ENCODE peak calls at places on chromosomes 12 and 14, in seven cellular contexts. M is HepG2, V is WTC11, H is HCT116, E is K562, F is H1, B is GM12878. U is an unnamed sample.

GRCh38 chr14:102187044-102187443 is 47.3 kb downstream of the WDR20 start:
- DNase-seq in E (peak), H (peak), M (no peak), B (no peak), F (no peak), V (no peak), U (no peak)

GRCh38 chr12:32595251-32595650 is 83.8 kb upstream of the DNM1L start:
- DNase-seq in V (no peak), H (no peak), M (no peak), E (no peak), B (no peak), F (no peak), U (no peak)

GRCh38 chr14:53845813-53846693 is 110.6 kb downstream of the BMP4 start:
- DNase-seq in M (peak), B (no peak), V (no peak), E (no peak), F (no peak), H (peak), U (no peak)

GRCh38 chr12:123748661-123749060 is 13.4 kb upstream of the DNAH10 start:
- DNase-seq in F (no peak), H (no peak), E (no peak), M (no peak), V (no peak), B (no peak), U (no peak)

GRCh38 chr12:57603758-57604453 is 718 bp upstream of the DTX3 start:
- DNase-seq in H (no peak), B (no peak), M (no peak), E (no peak), F (peak), V (no peak), U (no peak)

GRCh38 chr12:107027304-107028053 is 40.5 kb upstream of the MTERF2 start:
- DNase-seq in M (peak), E (no peak), F (no peak), V (no peak), B (no peak), H (peak), U (peak)

GRCh38 chr14:64324461-64325255 is 30.5 kb upstream of the ESR2 start:
- DNase-seq in H (no peak), B (no peak), F (no peak), M (no peak), E (no peak), V (no peak), U (no peak)

GRCh38 chr12:65335021-65335714 is 56.7 kb downstream of the MSRB3 start:
- DNase-seq in F (no peak), M (peak), B (no peak), V (no peak), E (no peak), H (peak), U (no peak)

GRCh38 chr12:117986705-117987469 is 18.1 kb upstream of the KSR2 start:
- DNase-seq in B (no peak), V (no peak), F (no peak), M (no peak), E (no peak), H (peak), U (no peak)

GRCh38 chr12:122028601-122029560 is 7.2 kb downstream of the BCL7A start:
- DNase-seq in V (no peak), M (no peak), F (no peak), E (no peak), H (no peak), B (peak), U (no peak)

GRCh38 chr14:68819260-68819691 is 26.4 kb upstream of the ZFP36L1 start:
- DNase-seq in F (peak), H (peak), V (peak), M (no peak), E (peak), B (no peak), U (no peak)

GRCh38 chr12:25236190-25236589 is 14.5 kb downstream of the KRAS start:
- DNase-seq in E (no peak), V (no peak), B (no peak), H (no peak), M (no peak), F (no peak), U (no peak)

GRCh38 chr14:55446127-55446736 is 5.8 kb upstream of the TBPL2 start:
- DNase-seq in E (peak), V (peak), H (peak), F (peak), M (peak), B (no peak), U (peak)

GRCh38 chr12:3594966-3595365 is 104.0 kb downstream of the PRMT8 start:
- DNase-seq in E (no peak), V (no peak), M (no peak), F (no peak), B (no peak), H (no peak), U (no peak)

GRCh38 chr12:108477055-108477880 is 37.8 kb upstream of the FICD start:
- DNase-seq in B (no peak), H (no peak), F (no peak), E (peak), M (no peak), V (no peak), U (no peak)

GRCh38 chr12:72493390-72493789 is 221.2 kb downstream of the TRHDE start:
- DNase-seq in H (no peak), M (no peak), E (no peak), V (no peak), F (no peak), B (no peak), U (no peak)

GRCh38 chr14:68939893-68940613 is 39.0 kb downstream of the ACTN1 start:
- DNase-seq in V (peak), E (no peak), F (no peak), M (peak), B (no peak), H (no peak), U (peak)

GRCh38 chr12:120698677-120699076 is 11.6 kb upstream of the UNC119B start:
- DNase-seq in H (no peak), M (no peak), F (no peak), V (no peak), E (no peak), B (no peak), U (no peak)

GRCh38 chr14:99982449-99983250 is 82.6 kb upstream of the EVL start:
- DNase-seq in B (peak), E (peak), V (peak), F (no peak), H (peak), M (peak), U (peak)

GRCh38 chr12:32893008-32893407 is 3.6 kb downstream of the PKP2 start:
- DNase-seq in H (no peak), F (no peak), V (no peak), E (no peak), M (peak), B (no peak), U (no peak)

GRCh38 chr14:54550514-54550913 is 16.4 kb upstream of the SAMD4A start:
- DNase-seq in M (no peak), V (no peak), E (no peak), F (no peak), B (no peak), H (no peak), U (no peak)

GRCh38 chr12:96070670-96071279 is 35.4 kb upstream of the LTA4H start:
- DNase-seq in E (peak), B (peak), H (no peak), M (peak), F (peak), V (peak), U (no peak)

GRCh38 chr14:77973246-77973645 is 173.3 kb downstream of the ADCK1 start:
- DNase-seq in H (no peak), V (no peak), B (no peak), M (no peak), E (no peak), F (no peak), U (no peak)

GRCh38 chr14:20782280-20782890 is 1.3 kb downstream of the RNASE6 start:
- DNase-seq in E (no peak), M (no peak), B (no peak), V (no peak), H (no peak), F (no peak), U (no peak)

GRCh38 chr14:64387232-64387737 is 868 bp upstream of the MTHFD1 start:
- DNase-seq in F (no peak), V (no peak), M (peak), H (no peak), E (peak), B (no peak), U (peak)

GRCh38 chr14:23365353-23366162 is 586 bp upstream of the EFS start:
- DNase-seq in B (no peak), F (peak), E (no peak), H (no peak), V (peak), M (no peak), U (no peak)

GRCh38 chr12:68340404-68341270 is 8.5 kb upstream of the MDM1 start:
- DNase-seq in H (no peak), F (no peak), E (no peak), B (no peak), M (no peak), V (no peak), U (no peak)

GRCh38 chr12:95337176-95337575 is 119.6 kb downstream of the VEZT start:
- DNase-seq in B (no peak), F (no peak), V (no peak), E (no peak), M (no peak), H (no peak), U (no peak)

GRCh38 chr14:51597511-51597920 is 54.2 kb upstream of the FRMD6 start:
- DNase-seq in V (no peak), M (no peak), B (no peak), H (no peak), E (no peak), F (no peak), U (no peak)

GRCh38 chr12:20527396-20528154 is 159.2 kb downstream of the PDE3A start:
- DNase-seq in V (no peak), H (no peak), M (no peak), F (no peak), B (no peak), E (no peak), U (no peak)

GRCh38 chr12:53223391-53224267 is 8.4 kb downstream of the RARG start:
- DNase-seq in F (no peak), M (no peak), H (no peak), B (no peak), E (peak), V (no peak), U (no peak)

GRCh38 chr14:92960706-92961566 is 38.0 kb downstream of the CHGA start:
- DNase-seq in B (no peak), E (no peak), V (no peak), F (no peak), H (peak), M (no peak), U (no peak)

GRCh38 chr14:105925615-105926414 is 399.4 kb downstream of the TMEM121 start:
- DNase-seq in H (no peak), B (no peak), E (no peak), M (no peak), F (no peak), V (no peak), U (no peak)

GRCh38 chr14:105050551-105050897 is 14.7 kb downstream of the GPR132 start:
- DNase-seq in V (no peak), M (peak), B (no peak), H (peak), E (peak), F (no peak), U (no peak)

GRCh38 chr14:88551936-88552565 is 2.8 kb downstream of the PTPN21 start:
- DNase-seq in B (no peak), H (no peak), M (no peak), V (peak), E (no peak), F (peak), U (peak)

GRCh38 chr12:49953146-49953545 is 2.6 kb downstream of the AQP2 start:
- DNase-seq in F (no peak), V (no peak), M (no peak), E (no peak), B (no peak), H (no peak), U (no peak)

GRCh38 chr14:90715993-90716392 is 100.2 kb downstream of the TTC7B start:
- DNase-seq in M (no peak), B (no peak), F (peak), H (no peak), V (no peak), E (no peak), U (no peak)

GRCh38 chr14:90714811-90715210 is 101.4 kb downstream of the TTC7B start:
- DNase-seq in F (no peak), H (no peak), M (no peak), B (no peak), V (no peak), E (no peak), U (no peak)

GRCh38 chr14:90717916-90718315 is 98.3 kb downstream of the TTC7B start:
- DNase-seq in F (peak), V (no peak), E (no peak), B (no peak), M (no peak), H (no peak), U (no peak)

GRCh38 chr14:90720336-90720735 is 95.9 kb downstream of the TTC7B start:
- DNase-seq in B (no peak), H (no peak), M (no peak), E (peak), V (no peak), F (peak), U (no peak)

GRCh38 chr14:90715495-90715894 is 100.7 kb downstream of the TTC7B start:
- DNase-seq in H (no peak), E (no peak), F (peak), V (no peak), M (no peak), B (no peak), U (no peak)
- TF ChIP-seq SP1 in H (no peak), E (no peak), F (no peak), V (no peak), M (no peak), B (no peak), U (no peak)

DNA sequence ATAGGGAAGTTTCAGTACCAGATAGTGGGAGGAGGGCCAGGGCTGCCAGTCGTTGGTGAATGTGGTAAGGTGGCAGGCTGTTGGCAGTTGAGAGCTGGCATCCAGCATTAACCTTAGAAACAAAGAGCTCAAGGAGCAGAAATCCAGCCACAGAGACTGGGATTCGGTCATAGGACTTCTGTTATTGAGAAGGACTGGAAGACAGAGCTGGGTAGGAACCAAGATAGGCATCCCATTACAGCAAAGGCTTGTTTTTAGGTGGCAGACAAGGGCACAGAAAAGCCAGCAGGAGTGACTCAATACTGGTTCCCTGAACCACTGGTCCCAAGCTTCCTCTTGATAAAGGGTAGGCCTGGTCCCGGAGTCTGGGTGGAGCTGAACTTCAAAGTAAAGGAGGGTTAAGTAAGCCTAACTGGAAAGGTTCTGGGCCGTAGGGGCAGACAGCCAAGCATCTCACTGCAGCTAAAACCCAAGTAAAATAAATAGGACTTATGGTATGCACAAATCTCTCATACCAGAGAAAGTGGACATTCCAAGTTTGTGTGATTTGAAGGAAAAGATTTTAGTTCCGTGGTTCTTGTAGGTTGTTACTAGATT is 147.9 kb downstream of the ETV6 start:
- DNase-seq in H (no peak), M (peak), B (no peak), V (no peak), E (no peak), F (no peak), U (no peak)
- TF ChIP-seq SP1 in H (no peak), M (no peak), B (no peak), V (no peak), E (no peak), F (no peak), U (no peak)

DNA sequence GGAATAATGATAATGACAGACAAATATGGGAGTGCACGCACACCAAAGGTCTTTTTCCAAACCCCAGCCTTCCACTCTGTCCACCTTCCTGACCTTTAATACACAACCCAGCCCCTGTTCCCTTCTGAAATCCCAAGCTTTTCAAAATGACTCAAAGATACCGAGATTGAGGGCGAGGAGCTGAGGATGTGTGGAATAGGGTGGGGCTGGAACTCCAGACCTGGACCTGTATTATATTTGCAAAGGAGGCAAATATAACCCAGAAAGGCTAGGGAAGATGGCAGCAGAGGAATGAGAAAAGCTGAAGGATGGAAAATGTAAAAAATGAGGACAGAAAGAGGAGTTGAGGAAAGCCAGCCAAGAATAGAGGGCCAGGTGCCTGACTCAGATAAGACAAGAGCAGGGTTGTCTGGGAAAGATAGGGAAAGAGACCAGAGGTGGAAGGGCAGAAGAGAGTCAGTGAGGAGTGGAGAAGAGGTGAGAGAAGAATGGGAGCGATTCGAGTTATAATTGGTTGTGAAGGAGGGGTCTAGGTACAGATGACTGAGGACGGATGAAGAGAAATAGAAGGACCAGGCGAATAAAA is 1.0 kb upstream of the PTMS start:
- DNase-seq in E (peak), H (no peak), B (no peak), V (no peak), F (no peak), M (no peak), U (no peak)
- TF ChIP-seq SP1 in E (peak), H (no peak), B (no peak), V (no peak), F (no peak), M (no peak), U (no peak)

GRCh38 chr12:46005823-46006222 is 15.4 kb upstream of the SCAF11 start:
- DNase-seq in M (no peak), B (no peak), E (no peak), V (no peak), F (no peak), H (no peak), U (no peak)
- TF ChIP-seq SP1 in M (no peak), B (no peak), E (no peak), V (no peak), F (peak), H (no peak), U (no peak)

GRCh38 chr12:47766496-47767196 is 6.4 kb upstream of the SLC48A1 start:
- DNase-seq in V (no peak), H (no peak), B (no peak), E (no peak), F (no peak), M (no peak), U (no peak)

GRCh38 chr12:47768323-47768811 is 4.7 kb upstream of the SLC48A1 start:
- DNase-seq in V (no peak), F (no peak), H (no peak), M (peak), B (no peak), E (peak), U (no peak)

GRCh38 chr12:47770086-47770726 is 2.8 kb upstream of the SLC48A1 start:
- DNase-seq in H (no peak), B (no peak), F (no peak), V (no peak), E (no peak), M (peak), U (no peak)

GRCh38 chr12:47769234-47770085 is 3.6 kb upstream of the SLC48A1 start:
- DNase-seq in H (no peak), E (no peak), B (no peak), M (peak), F (no peak), V (no peak), U (no peak)

DNA sequence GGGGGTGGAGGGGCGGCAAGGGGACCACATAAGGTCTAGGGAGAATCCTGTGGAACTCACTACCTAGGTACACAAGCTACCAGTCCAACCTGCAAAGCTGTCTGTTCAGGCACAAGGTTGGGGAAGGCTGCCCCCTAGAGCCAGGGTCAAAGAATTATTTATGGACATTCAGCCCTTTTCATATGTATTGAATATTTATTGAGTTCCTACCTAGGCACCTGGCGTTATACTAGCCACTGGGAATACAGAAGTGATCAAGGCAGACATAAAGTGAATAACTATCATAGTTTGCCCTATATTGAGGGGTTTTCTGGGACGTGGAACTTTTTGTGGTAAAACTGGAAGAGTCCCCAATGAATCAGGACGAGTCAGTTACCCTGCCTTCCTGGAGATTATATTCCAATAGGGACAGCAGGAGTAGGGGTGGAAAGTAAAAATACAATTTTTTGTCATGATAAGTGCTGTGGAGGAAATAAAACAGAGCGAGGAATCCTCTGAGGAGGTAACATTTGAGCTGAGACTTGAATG is 5.8 kb upstream of the SLC48A1 start:
- DNase-seq in E (peak), B (no peak), F (peak), V (peak), H (peak), M (peak), U (peak)
- TF ChIP-seq SP1 in E (no peak), B (no peak), F (no peak), V (no peak), H (no peak), M (no peak), U (no peak)

DNA sequence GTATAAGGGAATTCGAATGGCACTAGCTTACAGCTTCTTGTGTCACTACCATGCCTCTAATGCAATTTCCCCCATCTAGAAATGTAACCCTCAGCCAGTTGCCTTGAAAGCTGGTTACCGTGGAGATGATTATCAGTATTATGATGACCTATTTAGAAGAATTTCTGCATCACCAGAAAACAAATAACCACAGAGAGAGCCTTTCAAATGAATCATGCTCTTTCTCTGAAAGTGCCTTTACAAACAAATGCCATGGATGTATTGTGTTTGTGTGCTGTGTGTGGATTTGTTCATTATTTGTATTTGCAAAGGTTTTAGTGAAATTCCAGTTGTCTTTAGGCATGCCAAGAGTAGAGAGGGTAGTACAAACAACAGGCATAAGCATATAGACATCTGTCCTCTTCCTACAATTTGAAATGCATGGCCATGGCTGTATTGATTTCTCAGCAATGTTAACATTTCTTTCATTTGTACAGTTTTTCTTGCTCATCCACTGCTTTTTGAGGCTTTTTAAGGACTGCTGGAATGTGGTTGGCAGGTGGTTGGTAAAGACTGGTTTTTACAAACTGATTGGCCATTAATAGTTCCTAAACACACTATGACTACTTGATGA is 266.5 kb downstream of the PAWR start:
- DNase-seq in F (no peak), M (peak), H (no peak), B (no peak), V (no peak), E (no peak), U (no peak)
- TF ChIP-seq SP1 in F (no peak), M (no peak), H (no peak), B (no peak), V (no peak), E (no peak), U (no peak)

U was measured in HEK293T.